ENCODE peak calls at places on chromosomes 12 and 14, in six cellular contexts. One of them, this sample, is unnamed.

GRCh38 chr14:100866666-100867630 is 36.6 kb downstream of the RTL1 start:
- DNase-seq in CD4-positive, alpha-beta T cell: no peak
- DNase-seq in SJSA1: no peak
- DNase-seq in tibial nerve: no peak
- DNase-seq in heart right ventricle: no peak
- DNase-seq in naive thymus-derived CD4-positive, alpha-beta T cell: no peak
- DNase-seq in this sample: peak

GRCh38 chr14:77122555-77123125 is 19.0 kb downstream of the ZDHHC22 start:
- DNase-seq in heart right ventricle: no peak
- DNase-seq in naive thymus-derived CD4-positive, alpha-beta T cell: no peak
- DNase-seq in tibial nerve: no peak
- DNase-seq in SJSA1: no peak
- DNase-seq in CD4-positive, alpha-beta T cell: no peak
- DNase-seq in this sample: no peak

GRCh38 chr12:77231548-77231947 is 166.2 kb upstream of the E2F7 start:
- DNase-seq in CD4-positive, alpha-beta T cell: no peak
- DNase-seq in naive thymus-derived CD4-positive, alpha-beta T cell: no peak
- DNase-seq in heart right ventricle: peak
- DNase-seq in tibial nerve: peak
- DNase-seq in SJSA1: no peak
- DNase-seq in this sample: no peak

GRCh38 chr14:88269816-88270416 is 53.2 kb downstream of the KCNK10 start:
- DNase-seq in heart right ventricle: no peak
- DNase-seq in SJSA1: no peak
- DNase-seq in CD4-positive, alpha-beta T cell: no peak
- DNase-seq in naive thymus-derived CD4-positive, alpha-beta T cell: no peak
- DNase-seq in tibial nerve: no peak
- DNase-seq in this sample: no peak

GRCh38 chr14:52068741-52069616 is at the start of gene NID2:
- DNase-seq in CD4-positive, alpha-beta T cell: no peak
- DNase-seq in SJSA1: peak
- DNase-seq in heart right ventricle: peak
- DNase-seq in naive thymus-derived CD4-positive, alpha-beta T cell: peak
- DNase-seq in tibial nerve: peak
- DNase-seq in this sample: peak

GRCh38 chr12:50992814-50993213 is 33.4 kb downstream of the SLC11A2 start:
- DNase-seq in naive thymus-derived CD4-positive, alpha-beta T cell: no peak
- DNase-seq in heart right ventricle: peak
- DNase-seq in CD4-positive, alpha-beta T cell: no peak
- DNase-seq in tibial nerve: peak
- DNase-seq in SJSA1: no peak
- DNase-seq in this sample: no peak

GRCh38 chr12:3700861-3701260 is 52.0 kb downstream of the CRACR2A start:
- DNase-seq in naive thymus-derived CD4-positive, alpha-beta T cell: no peak
- DNase-seq in tibial nerve: no peak
- DNase-seq in SJSA1: no peak
- DNase-seq in CD4-positive, alpha-beta T cell: no peak
- DNase-seq in heart right ventricle: no peak
- DNase-seq in this sample: no peak

GRCh38 chr14:42715316-42715715 is 1108.6 kb downstream of the LRFN5 start:
- DNase-seq in SJSA1: no peak
- DNase-seq in CD4-positive, alpha-beta T cell: no peak
- DNase-seq in heart right ventricle: no peak
- DNase-seq in tibial nerve: no peak
- DNase-seq in naive thymus-derived CD4-positive, alpha-beta T cell: no peak
- DNase-seq in this sample: no peak

GRCh38 chr14:86961106-86961716 is 1031.8 kb downstream of the GALC start:
- DNase-seq in CD4-positive, alpha-beta T cell: no peak
- DNase-seq in naive thymus-derived CD4-positive, alpha-beta T cell: no peak
- DNase-seq in SJSA1: no peak
- DNase-seq in tibial nerve: no peak
- DNase-seq in heart right ventricle: no peak
- DNase-seq in this sample: no peak

GRCh38 chr14:76644875-76645518 is 116.3 kb upstream of the VASH1 start:
- DNase-seq in SJSA1: peak
- DNase-seq in CD4-positive, alpha-beta T cell: no peak
- DNase-seq in heart right ventricle: no peak
- DNase-seq in naive thymus-derived CD4-positive, alpha-beta T cell: no peak
- DNase-seq in tibial nerve: no peak
- DNase-seq in this sample: peak

GRCh38 chr14:33966276-33966675 is 15.4 kb upstream of the EGLN3 start:
- DNase-seq in CD4-positive, alpha-beta T cell: no peak
- DNase-seq in SJSA1: no peak
- DNase-seq in heart right ventricle: no peak
- DNase-seq in tibial nerve: no peak
- DNase-seq in naive thymus-derived CD4-positive, alpha-beta T cell: no peak
- DNase-seq in this sample: no peak

GRCh38 chr14:93219103-93219726 is 12.2 kb downstream of the UBR7 start:
- DNase-seq in heart right ventricle: peak
- DNase-seq in SJSA1: no peak
- DNase-seq in naive thymus-derived CD4-positive, alpha-beta T cell: no peak
- DNase-seq in CD4-positive, alpha-beta T cell: peak
- DNase-seq in tibial nerve: peak
- DNase-seq in this sample: no peak

GRCh38 chr12:22083167-22083566 is 37.1 kb downstream of the CMAS start:
- DNase-seq in CD4-positive, alpha-beta T cell: no peak
- DNase-seq in SJSA1: no peak
- DNase-seq in heart right ventricle: no peak
- DNase-seq in naive thymus-derived CD4-positive, alpha-beta T cell: no peak
- DNase-seq in tibial nerve: peak
- DNase-seq in this sample: no peak

GRCh38 chr12:126389215-126389841 is 1324.1 kb downstream of the AACS start:
- DNase-seq in CD4-positive, alpha-beta T cell: no peak
- DNase-seq in heart right ventricle: no peak
- DNase-seq in naive thymus-derived CD4-positive, alpha-beta T cell: no peak
- DNase-seq in SJSA1: no peak
- DNase-seq in tibial nerve: no peak
- DNase-seq in this sample: no peak

GRCh38 chr14:69324341-69324931 is 64.5 kb downstream of the GALNT16 start:
- DNase-seq in naive thymus-derived CD4-positive, alpha-beta T cell: no peak
- DNase-seq in CD4-positive, alpha-beta T cell: no peak
- DNase-seq in heart right ventricle: no peak
- DNase-seq in tibial nerve: no peak
- DNase-seq in SJSA1: no peak
- DNase-seq in this sample: no peak

GRCh38 chr12:20588057-20588456 is 107.1 kb upstream of the SLCO1C1 start:
- DNase-seq in heart right ventricle: no peak
- DNase-seq in naive thymus-derived CD4-positive, alpha-beta T cell: no peak
- DNase-seq in SJSA1: no peak
- DNase-seq in tibial nerve: no peak
- DNase-seq in CD4-positive, alpha-beta T cell: no peak
- DNase-seq in this sample: peak

GRCh38 chr14:71022015-71022919 is 115.0 kb downstream of the PCNX1 start:
- DNase-seq in SJSA1: no peak
- DNase-seq in heart right ventricle: no peak
- DNase-seq in tibial nerve: no peak
- DNase-seq in naive thymus-derived CD4-positive, alpha-beta T cell: no peak
- DNase-seq in CD4-positive, alpha-beta T cell: no peak
- DNase-seq in this sample: no peak

GRCh38 chr14:71021347-71022014 is 114.2 kb downstream of the PCNX1 start:
- DNase-seq in naive thymus-derived CD4-positive, alpha-beta T cell: no peak
- DNase-seq in tibial nerve: no peak
- DNase-seq in heart right ventricle: no peak
- DNase-seq in CD4-positive, alpha-beta T cell: no peak
- DNase-seq in SJSA1: peak
- DNase-seq in this sample: no peak

GRCh38 chr14:71022939-71023338 is 115.7 kb downstream of the PCNX1 start:
- DNase-seq in tibial nerve: no peak
- DNase-seq in heart right ventricle: no peak
- DNase-seq in SJSA1: no peak
- DNase-seq in naive thymus-derived CD4-positive, alpha-beta T cell: no peak
- DNase-seq in CD4-positive, alpha-beta T cell: no peak
- DNase-seq in this sample: no peak
- H3K27ac ChIP-seq in tibial nerve: no peak
- H3K27ac ChIP-seq in heart right ventricle: no peak
- H3K27ac ChIP-seq in SJSA1: no peak
- H3K27ac ChIP-seq in naive thymus-derived CD4-positive, alpha-beta T cell: no peak
- H3K27ac ChIP-seq in CD4-positive, alpha-beta T cell: no peak
- H3K27ac ChIP-seq in this sample: no peak

GRCh38 chr12:63917477-63917862 is 73.0 kb downstream of the SRGAP1 start:
- DNase-seq in heart right ventricle: no peak
- DNase-seq in tibial nerve: no peak
- DNase-seq in naive thymus-derived CD4-positive, alpha-beta T cell: no peak
- DNase-seq in CD4-positive, alpha-beta T cell: no peak
- DNase-seq in SJSA1: no peak
- DNase-seq in this sample: no peak

GRCh38 chr12:63919758-63920157 is 75.3 kb downstream of the SRGAP1 start:
- DNase-seq in SJSA1: no peak
- DNase-seq in naive thymus-derived CD4-positive, alpha-beta T cell: no peak
- DNase-seq in tibial nerve: no peak
- DNase-seq in CD4-positive, alpha-beta T cell: no peak
- DNase-seq in heart right ventricle: no peak
- DNase-seq in this sample: no peak

GRCh38 chr12:63918788-63919300 is 74.3 kb downstream of the SRGAP1 start:
- DNase-seq in heart right ventricle: no peak
- DNase-seq in naive thymus-derived CD4-positive, alpha-beta T cell: no peak
- DNase-seq in SJSA1: peak
- DNase-seq in tibial nerve: no peak
- DNase-seq in CD4-positive, alpha-beta T cell: no peak
- DNase-seq in this sample: no peak

GRCh38 chr12:63916561-63917476 is 72.3 kb downstream of the SRGAP1 start:
- DNase-seq in CD4-positive, alpha-beta T cell: no peak
- DNase-seq in tibial nerve: no peak
- DNase-seq in naive thymus-derived CD4-positive, alpha-beta T cell: no peak
- DNase-seq in heart right ventricle: no peak
- DNase-seq in SJSA1: peak
- DNase-seq in this sample: no peak

GRCh38 chr12:63917864-63918742 is 73.6 kb downstream of the SRGAP1 start:
- DNase-seq in heart right ventricle: no peak
- DNase-seq in tibial nerve: peak
- DNase-seq in CD4-positive, alpha-beta T cell: no peak
- DNase-seq in SJSA1: peak
- DNase-seq in naive thymus-derived CD4-positive, alpha-beta T cell: no peak
- DNase-seq in this sample: no peak
- H3K27ac ChIP-seq in heart right ventricle: peak
- H3K27ac ChIP-seq in tibial nerve: no peak
- H3K27ac ChIP-seq in CD4-positive, alpha-beta T cell: no peak
- H3K27ac ChIP-seq in SJSA1: peak
- H3K27ac ChIP-seq in naive thymus-derived CD4-positive, alpha-beta T cell: no peak
- H3K27ac ChIP-seq in this sample: no peak

GRCh38 chr12:565589-566105 is 97.6 kb downstream of the NINJ2 start:
- DNase-seq in heart right ventricle: no peak
- DNase-seq in tibial nerve: no peak
- DNase-seq in naive thymus-derived CD4-positive, alpha-beta T cell: no peak
- DNase-seq in CD4-positive, alpha-beta T cell: no peak
- DNase-seq in SJSA1: no peak
- DNase-seq in this sample: no peak

GRCh38 chr12:562634-563033 is 100.6 kb downstream of the NINJ2 start:
- DNase-seq in naive thymus-derived CD4-positive, alpha-beta T cell: no peak
- DNase-seq in SJSA1: no peak
- DNase-seq in heart right ventricle: no peak
- DNase-seq in tibial nerve: no peak
- DNase-seq in CD4-positive, alpha-beta T cell: no peak
- DNase-seq in this sample: no peak

GRCh38 chr12:563250-563781 is 99.9 kb downstream of the NINJ2 start:
- DNase-seq in heart right ventricle: no peak
- DNase-seq in naive thymus-derived CD4-positive, alpha-beta T cell: no peak
- DNase-seq in tibial nerve: no peak
- DNase-seq in SJSA1: no peak
- DNase-seq in CD4-positive, alpha-beta T cell: peak
- DNase-seq in this sample: no peak

GRCh38 chr12:565161-565560 is 98.1 kb downstream of the NINJ2 start:
- DNase-seq in CD4-positive, alpha-beta T cell: no peak
- DNase-seq in SJSA1: no peak
- DNase-seq in tibial nerve: no peak
- DNase-seq in heart right ventricle: no peak
- DNase-seq in naive thymus-derived CD4-positive, alpha-beta T cell: no peak
- DNase-seq in this sample: no peak

DNA sequence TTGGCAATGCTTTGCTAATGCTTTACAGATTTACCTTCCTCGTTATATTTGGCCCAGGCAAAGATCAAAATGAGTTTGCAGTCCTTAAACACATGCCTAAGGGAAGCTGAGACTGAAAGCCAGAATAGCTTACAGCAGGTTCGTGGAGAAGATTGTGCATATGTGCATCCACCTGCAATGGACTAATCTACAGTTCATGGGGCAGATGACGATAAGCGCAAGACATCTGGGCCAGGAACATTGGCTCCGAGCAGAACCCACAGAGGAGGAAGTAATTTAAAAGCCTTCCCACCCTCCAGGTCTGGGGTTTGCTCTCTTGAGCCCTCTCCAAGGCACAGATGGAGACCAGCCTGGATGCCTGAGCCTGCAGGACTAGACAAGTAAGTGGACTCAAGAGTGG is 99.3 kb downstream of the NINJ2 start:
- DNase-seq in tibial nerve: no peak
- DNase-seq in heart right ventricle: no peak
- DNase-seq in CD4-positive, alpha-beta T cell: no peak
- DNase-seq in SJSA1: no peak
- DNase-seq in naive thymus-derived CD4-positive, alpha-beta T cell: no peak
- DNase-seq in this sample: no peak
- H3K27ac ChIP-seq in tibial nerve: no peak
- H3K27ac ChIP-seq in heart right ventricle: peak
- H3K27ac ChIP-seq in CD4-positive, alpha-beta T cell: peak
- H3K27ac ChIP-seq in SJSA1: no peak
- H3K27ac ChIP-seq in naive thymus-derived CD4-positive, alpha-beta T cell: peak
- H3K27ac ChIP-seq in this sample: no peak

DNA sequence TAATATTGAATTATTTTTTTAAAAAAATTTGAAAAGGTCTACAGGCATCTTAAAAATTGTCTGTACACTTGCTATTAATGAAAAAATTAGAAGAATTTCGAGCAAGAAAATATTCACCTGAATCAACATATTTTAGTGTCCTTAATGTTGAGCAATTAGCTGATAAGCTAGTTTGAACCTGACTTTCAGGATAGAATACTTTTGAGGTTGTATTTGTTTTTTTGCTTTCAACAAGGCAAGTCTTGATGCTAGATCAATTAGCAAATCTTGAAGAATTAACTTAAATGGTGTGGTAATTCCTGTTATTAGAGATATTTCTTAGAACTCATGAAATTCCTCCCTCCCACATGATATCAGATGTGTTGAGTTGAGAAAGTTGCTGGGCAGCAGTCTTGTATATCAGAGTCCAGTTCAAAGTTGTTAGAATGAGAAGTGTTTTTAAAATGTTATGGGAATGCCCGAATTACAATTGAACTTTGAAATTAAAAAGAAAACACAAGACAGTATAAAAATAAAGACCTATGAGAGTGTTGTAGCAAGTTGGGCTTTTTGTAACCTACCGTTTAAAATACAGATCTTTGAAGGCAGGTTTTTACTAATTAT is 119.2 kb downstream of the TRMT5 start:
- DNase-seq in tibial nerve: no peak
- DNase-seq in heart right ventricle: no peak
- DNase-seq in SJSA1: no peak
- DNase-seq in CD4-positive, alpha-beta T cell: no peak
- DNase-seq in naive thymus-derived CD4-positive, alpha-beta T cell: no peak
- DNase-seq in this sample: no peak
- H3K27ac ChIP-seq in tibial nerve: no peak
- H3K27ac ChIP-seq in heart right ventricle: no peak
- H3K27ac ChIP-seq in SJSA1: no peak
- H3K27ac ChIP-seq in CD4-positive, alpha-beta T cell: no peak
- H3K27ac ChIP-seq in naive thymus-derived CD4-positive, alpha-beta T cell: no peak
- H3K27ac ChIP-seq in this sample: no peak